ENCODE peak calls at places on chromosomes 5 and 9, in eight cellular contexts. B, R, Q, J, U, A, E and X are unnamed samples.

GRCh38 chr5:89034588-89034987 is 151.6 kb upstream of the MEF2C start:
- DNase-seq in E (no peak), A (no peak), J (no peak), R (no peak), Q (no peak), U (no peak), B (no peak), X (no peak)

GRCh38 chr5:1036504-1037122 is 28.0 kb downstream of the NKD2 start:
- DNase-seq in Q (no peak), R (no peak), J (no peak), B (no peak), A (no peak), E (no peak), U (no peak), X (no peak)

GRCh38 chr9:88056876-88057275 is 81.4 kb downstream of the SPATA31C2 start:
- DNase-seq in B (no peak), U (no peak), J (no peak), A (no peak), R (no peak), E (no peak), Q (no peak), X (no peak)

GRCh38 chr9:126637002-126637849 is 23.5 kb downstream of the LMX1B start:
- DNase-seq in Q (no peak), U (no peak), E (no peak), A (no peak), J (no peak), R (no peak), B (no peak), X (no peak)

GRCh38 chr5:89308606-89309040 is 425.6 kb upstream of the MEF2C start:
- DNase-seq in B (no peak), E (no peak), U (no peak), Q (no peak), J (no peak), R (no peak), A (no peak), X (no peak)

GRCh38 chr9:37986001-37986400 is 82.1 kb upstream of the SLC25A51 start:
- DNase-seq in A (no peak), J (no peak), U (no peak), B (no peak), R (no peak), Q (no peak), E (no peak), X (no peak)

GRCh38 chr9:84170521-84171141 is 169.9 kb downstream of the SLC28A3 start:
- DNase-seq in B (peak; percentile 20), J (peak; percentile 30), E (peak; percentile 45), U (peak; percentile 85), R (no peak), Q (no peak), A (peak; percentile 18), X (peak; percentile 64)

GRCh38 chr5:178287791-178288105 is 55.1 kb upstream of the PHYKPL start:
- DNase-seq in A (no peak), J (no peak), R (no peak), B (no peak), U (no peak), E (no peak), Q (no peak), X (no peak)

GRCh38 chr5:141422742-141423291 is 2.0 kb downstream of the PCDHGA11 start:
- DNase-seq in B (no peak), E (no peak), U (no peak), R (no peak), Q (no peak), A (no peak), J (no peak), X (no peak)

GRCh38 chr9:136667940-136668760 is 5.4 kb downstream of the EGFL7 start:
- DNase-seq in A (no peak), U (no peak), R (no peak), E (no peak), B (no peak), J (no peak), Q (no peak), X (no peak)

GRCh38 chr9:136668983-136669790 is 6.5 kb downstream of the EGFL7 start:
- DNase-seq in U (no peak), J (peak; percentile 67), A (no peak), E (no peak), R (no peak), Q (no peak), B (no peak), X (no peak)

GRCh38 chr9:136671254-136671614 is 8.5 kb downstream of the EGFL7 start:
- DNase-seq in R (no peak), E (no peak), Q (no peak), J (no peak), B (no peak), A (no peak), U (no peak), X (no peak)

GRCh38 chr9:136670571-136671253 is 8.0 kb downstream of the EGFL7 start:
- DNase-seq in R (no peak), B (no peak), U (no peak), A (no peak), E (no peak), J (no peak), Q (no peak), X (no peak)

DNA sequence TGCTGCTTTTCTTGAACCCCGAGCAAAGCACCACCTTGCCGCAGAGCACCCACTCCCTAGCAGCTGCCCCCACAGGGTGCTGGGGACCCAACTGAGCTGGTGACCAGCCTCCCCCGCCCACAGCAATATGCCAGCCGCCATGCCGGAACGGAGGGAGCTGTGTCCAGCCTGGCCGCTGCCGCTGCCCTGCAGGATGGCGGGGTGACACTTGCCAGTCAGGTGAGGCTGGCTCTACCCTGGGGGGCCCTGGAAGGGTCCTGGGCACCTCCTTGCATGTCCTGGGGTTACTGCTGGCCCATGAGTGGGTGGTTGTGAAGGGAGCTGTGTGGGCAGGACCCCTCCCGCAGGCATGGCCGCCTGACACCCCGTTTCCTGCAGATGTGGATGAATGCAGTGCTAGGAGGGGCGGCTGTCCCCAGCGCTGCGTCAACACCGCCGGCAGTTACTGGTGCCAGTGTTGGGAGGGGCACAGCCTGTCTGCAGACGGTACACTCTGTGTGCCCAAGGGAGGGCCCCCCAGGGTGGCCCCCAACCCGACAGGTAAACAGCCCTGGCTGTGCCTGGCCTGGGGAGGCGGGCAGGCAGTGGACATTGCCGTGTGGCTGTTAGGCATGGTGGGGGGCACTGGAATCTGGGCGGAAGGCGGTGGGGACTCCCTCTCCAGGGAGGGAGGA is 7.2 kb downstream of the EGFL7 start:
- DNase-seq in B (no peak), J (no peak), A (no peak), E (no peak), Q (no peak), R (no peak), U (no peak), X (no peak)
- TF ChIP-seq POLR2A in B (no peak), J (no peak), A (no peak), E (no peak), Q (no peak), R (no peak), U (no peak), X (no peak)

GRCh38 chr9:120324996-120325642 is 254.8 kb downstream of the CDK5RAP2 start:
- DNase-seq in E (no peak), J (no peak), Q (no peak), U (no peak), B (no peak), R (no peak), A (no peak), X (no peak)
- TF ChIP-seq CTCF in E (peak; percentile 50), J (no peak), Q (no peak), U (no peak), B (no peak), R (no peak), A (no peak), X (no peak)

GRCh38 chr9:1048853-1049252 is 1.3 kb upstream of the DMRT2 start:
- DNase-seq in J (no peak), R (no peak), Q (no peak), E (no peak), U (no peak), A (no peak), B (no peak), X (no peak)

GRCh38 chr9:1046639-1047604 is 3.2 kb upstream of the DMRT2 start:
- DNase-seq in B (no peak), A (no peak), J (no peak), U (no peak), E (no peak), R (no peak), Q (no peak), X (no peak)

GRCh38 chr9:1050125-1050895 is at the start of gene DMRT2:
- DNase-seq in A (peak; percentile 75), R (peak; percentile 92), Q (no peak), B (peak; percentile 17), U (peak; percentile 36), J (peak; percentile 81), E (peak; percentile 51), X (peak; percentile 78)

GRCh38 chr9:1049641-1050040 is 516 bp upstream of the DMRT2 start:
- DNase-seq in R (no peak), A (no peak), Q (no peak), B (no peak), E (no peak), J (no peak), U (no peak), X (no peak)

GRCh38 chr9:1047605-1048235 is 2.4 kb upstream of the DMRT2 start:
- DNase-seq in R (no peak), A (no peak), B (no peak), E (no peak), U (no peak), J (no peak), Q (no peak), X (no peak)
- H3K4me3 ChIP-seq in R (peak overlapping the region; percentile 37), A (peak overlapping the region; percentile 19), B (peak overlapping the region; percentile 46), E (no peak overlapping the region), U (peak overlapping the region; percentile 30), J (no peak overlapping the region), Q (peak overlapping the region; percentile 38), X (peak overlapping the region; percentile 59)

DNA sequence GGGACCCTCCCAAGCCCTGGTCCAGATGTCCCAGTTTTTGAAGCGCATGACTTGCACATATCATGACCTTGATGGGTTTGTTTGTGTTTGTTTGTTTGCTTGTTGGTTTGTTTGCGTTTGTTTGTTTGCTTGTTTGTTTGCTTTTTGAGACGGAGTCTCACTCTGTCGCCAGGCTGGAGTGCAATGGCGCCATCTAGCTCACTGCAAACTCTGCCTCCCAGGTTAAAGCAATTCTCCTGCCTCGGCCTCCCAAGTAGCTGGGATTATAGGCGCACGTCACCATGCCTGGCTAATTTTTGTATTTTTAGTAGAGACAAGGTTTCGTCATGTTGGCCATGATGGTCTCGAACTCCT is 13.0 kb upstream of the UBAC1 start:
- DNase-seq in E (no peak), A (no peak), Q (no peak), R (no peak), B (no peak), J (no peak), U (no peak), X (no peak)
- TF ChIP-seq POLR2A in E (no peak), A (no peak), Q (no peak), R (no peak), B (no peak), J (no peak), U (no peak), X (no peak)